ENCODE peak calls at places on chromosomes 11 and 22, in seven cellular contexts. I is stimulated activated CD8-positive, alpha-beta memory T cell treated with anti-CD3 and anti-CD28 coated beads, Interleukin-7, amount 100 ng/mL, for 1 hour; O is sigmoid colon; U is pancreas; E is mammary epithelial cell; P is GM23338; R is Calu3. S is an unnamed sample.

GRCh38 chr11:129280027-129280811 is 88.1 kb upstream of the ARHGAP32 start:
- DNase-seq in I (no peak), R (no peak), U (no peak), O (no peak), E (no peak), P (no peak), S (no peak)

GRCh38 chr11:27242591-27242990 is 120.4 kb downstream of the CCDC34 start:
- DNase-seq in P (no peak), E (peak; percentile 52), U (no peak), I (no peak), O (no peak), R (no peak), S (no peak)

GRCh38 chr22:25174156-25174887 is 25.3 kb upstream of the CRYBB3 start:
- DNase-seq in E (no peak), U (no peak), I (no peak), P (no peak), R (no peak), O (no peak), S (no peak)

GRCh38 chr11:86696451-86696850 is 24.0 kb upstream of the ME3 start:
- DNase-seq in U (no peak), O (no peak), R (no peak), P (no peak), I (no peak), E (no peak), S (no peak)

GRCh38 chr22:39185601-39186012 is 33.1 kb upstream of the CBX7 start:
- DNase-seq in P (no peak), E (peak; percentile 41), O (peak; percentile 89), I (no peak), R (no peak), U (peak; percentile 63), S (no peak)

GRCh38 chr11:132779487-132779886 is 752.8 kb downstream of the OPCML start:
- DNase-seq in O (no peak), E (peak; percentile 3), U (no peak), I (no peak), P (peak; percentile 48), R (no peak), S (no peak)

GRCh38 chr11:9893474-9893873 is 229.6 kb downstream of the SWAP70 start:
- DNase-seq in O (no peak), I (no peak), P (peak; percentile 44), E (no peak), U (no peak), R (no peak), S (no peak)

GRCh38 chr11:17221968-17222367 is 14.2 kb upstream of the PIK3C2A start:
- DNase-seq in U (no peak), P (no peak), E (peak; percentile 47), I (no peak), O (no peak), R (no peak), S (no peak)

GRCh38 chr11:17280494-17281127 is 4.1 kb downstream of the NUCB2 start:
- DNase-seq in E (no peak), I (no peak), U (no peak), P (no peak), R (no peak), O (no peak), S (no peak)

GRCh38 chr11:1233351-1234053 is 10.6 kb downstream of the MUC5B start:
- DNase-seq in O (peak; percentile 53), I (no peak), P (no peak), U (peak; percentile 58), E (no peak), R (peak; percentile 54), S (peak; percentile 36)

GRCh38 chr11:63511349-63511748 is 5.5 kb downstream of the LGALS12 start:
- DNase-seq in I (no peak), R (no peak), O (no peak), E (no peak), U (no peak), P (no peak), S (no peak)

GRCh38 chr11:113487622-113488021 is 12.4 kb upstream of the DRD2 start:
- DNase-seq in P (no peak), U (no peak), I (no peak), R (no peak), E (no peak), O (no peak), S (no peak)